ENCODE peak calls at places on chromosome 7, in four cellular contexts. W is GM04504, P is HuH-7.5, G is NT2/D1. I is an unnamed sample.

GRCh38 chr7:79968894-79969293 is 165.7 kb upstream of the GNAI1 start:
- DNase-seq in W (no peak), P (no peak), G (no peak), I (no peak)

GRCh38 chr7:929311-929711 is 25.2 kb downstream of the ADAP1 start:
- DNase-seq in W (no peak), P (no peak), G (no peak), I (no peak)

GRCh38 chr7:42253316-42253715 is 16.3 kb upstream of the GLI3 start:
- DNase-seq in W (no peak), P (no peak), G (no peak), I (no peak)

GRCh38 chr7:29684787-29685650 is 121.3 kb upstream of the WIPF3 start:
- DNase-seq in W (peak), P (peak), G (peak), I (peak)

GRCh38 chr7:120842131-120842621 is 15.8 kb downstream of the TSPAN12 start:
- DNase-seq in W (no peak), P (no peak), G (no peak), I (no peak)

GRCh38 chr7:2927592-2927991 is 83.5 kb upstream of the GNA12 start:
- DNase-seq in W (no peak), P (no peak), G (no peak), I (no peak)

GRCh38 chr7:1953199-1954190 is 279.2 kb downstream of the MAD1L1 start:
- DNase-seq in W (no peak), P (no peak), G (no peak), I (no peak)

GRCh38 chr7:111920329-111920728 is 285.9 kb downstream of the DOCK4 start:
- DNase-seq in W (no peak), P (no peak), G (no peak), I (no peak)

GRCh38 chr7:116652793-116653192 is 19.2 kb upstream of the MET start:
- DNase-seq in W (no peak), P (no peak), G (no peak), I (no peak)

GRCh38 chr7:128890306-128891109 is 20.0 kb downstream of the KCP start:
- DNase-seq in W (no peak), P (peak), G (no peak), I (no peak)

GRCh38 chr7:49788455-49789059 is 15.1 kb downstream of the VWC2 start:
- DNase-seq in W (no peak), P (no peak), G (no peak), I (no peak)

GRCh38 chr7:156612930-156613329 is 27.6 kb upstream of the RNF32 start:
- DNase-seq in W (no peak), P (no peak), G (no peak), I (no peak)

GRCh38 chr7:33669251-33669670 is 236.1 kb upstream of the BMPER start:
- DNase-seq in W (no peak), P (no peak), G (peak), I (no peak)

GRCh38 chr7:114148779-114149178 is 230.0 kb upstream of the PPP1R3A start:
- DNase-seq in W (no peak), P (no peak), G (no peak), I (no peak)

GRCh38 chr7:2582006-2582735 is 23.4 kb downstream of the IQCE start:
- DNase-seq in W (no peak), P (no peak), G (no peak), I (no peak)

GRCh38 chr7:43784030-43785001 is 25.8 kb downstream of the BLVRA start:
- DNase-seq in W (no peak), P (no peak), G (no peak), I (no peak)

GRCh38 chr7:127793582-127793981 is 141.6 kb downstream of the SND1 start:
- DNase-seq in W (no peak), P (no peak), G (no peak), I (no peak)

GRCh38 chr7:78345979-78346378 is 547.4 kb downstream of the PHTF2 start:
- DNase-seq in W (no peak), P (no peak), G (no peak), I (no peak)

GRCh38 chr7:37450035-37450434 is 1.4 kb upstream of the ELMO1 start:
- DNase-seq in W (no peak), P (no peak), G (no peak), I (no peak)

GRCh38 chr7:519429-519973 is at the start of gene PDGFA:
- DNase-seq in W (no peak), P (no peak), G (no peak), I (no peak)

GRCh38 chr7:8109196-8110022 is 140.8 kb downstream of the GLCCI1 start:
- DNase-seq in W (peak), P (no peak), G (peak), I (no peak)

GRCh38 chr7:6203381-6203780 is 69.0 kb downstream of the CYTH3 start:
- DNase-seq in W (no peak), P (no peak), G (no peak), I (no peak)

GRCh38 chr7:98930921-98931320 is 52.6 kb downstream of the TRRAP start:
- DNase-seq in W (no peak), P (no peak), G (no peak), I (no peak)

GRCh38 chr7:74134117-74134539 is 40.0 kb upstream of the EIF4H start:
- DNase-seq in W (no peak), P (no peak), G (no peak), I (no peak)

GRCh38 chr7:117132385-117133120 is 179.3 kb downstream of the ST7 start:
- DNase-seq in W (peak), P (no peak), G (no peak), I (no peak)

GRCh38 chr7:141356096-141356495 is 195.1 kb upstream of the AGK start:
- DNase-seq in W (no peak), P (no peak), G (no peak), I (no peak)

GRCh38 chr7:36661135-36661840 is 63.0 kb downstream of the AOAH start:
- DNase-seq in W (no peak), P (no peak), G (peak), I (no peak)

GRCh38 chr7:116443101-116443523 is 56.4 kb upstream of the CAV2 start:
- DNase-seq in W (peak), P (no peak), G (no peak), I (no peak)

GRCh38 chr7:111650456-111650999 is 88.2 kb upstream of the IMMP2L start:
- DNase-seq in W (peak), P (peak), G (no peak), I (no peak)

GRCh38 chr7:105890290-105890997 is 14.0 kb upstream of the ATXN7L1 start:
- DNase-seq in W (no peak), P (no peak), G (no peak), I (no peak)

GRCh38 chr7:517848-518629 is 1.6 kb downstream of the PDGFA start:
- DNase-seq in W (no peak), P (peak), G (no peak), I (peak)

GRCh38 chr7:29565982-29566746 is 2.5 kb downstream of the PRR15 start:
- DNase-seq in W (no peak), P (no peak), G (no peak), I (peak)

GRCh38 chr7:150502519-150502918 is 12.2 kb upstream of the GIMAP7 start:
- DNase-seq in W (no peak), P (no peak), G (no peak), I (no peak)

GRCh38 chr7:85030893-85031292 is 156.0 kb downstream of the SEMA3D start:
- DNase-seq in W (no peak), P (no peak), G (no peak), I (no peak)

GRCh38 chr7:51079494-51079893 is 237.1 kb downstream of the COBL start:
- DNase-seq in W (no peak), P (no peak), G (no peak), I (no peak)

I was measured in retina.